ENCODE peak calls at places on chromosomes 2 and 18, in four cellular contexts. B is A549, E is K562, J is HepG2. G is an unnamed sample.

GRCh38 chr2:109532728-109533076 is 81.1 kb downstream of the SEPTIN10 start:
- DNase-seq in J (no peak), B (no peak), E (no peak), G (no peak)

GRCh38 chr18:69233465-69234054 is 167.1 kb upstream of the DOK6 start:
- DNase-seq in J (no peak), B (no peak), E (no peak), G (peak; percentile 20)

GRCh38 chr2:219362524-219363164 is 25.1 kb downstream of the DNPEP start:
- DNase-seq in E (no peak), J (no peak), B (no peak), G (peak; percentile 99)

GRCh38 chr18:8654482-8655451 is 45.5 kb downstream of the RAB12 start:
- DNase-seq in E (peak; percentile 50), J (no peak), B (peak; percentile 43), G (peak; percentile 34)

GRCh38 chr2:156890498-156891148 is 366.9 kb upstream of the GALNT5 start:
- DNase-seq in B (no peak), J (no peak), E (no peak), G (no peak)

GRCh38 chr18:71209944-71210343 is 921.1 kb downstream of the SOCS6 start:
- DNase-seq in J (no peak), B (no peak), E (no peak), G (no peak)

GRCh38 chr2:203687161-203687560 is 19.3 kb upstream of the CD28 start:
- DNase-seq in B (no peak), E (no peak), J (no peak), G (peak; percentile 31)

GRCh38 chr2:187873132-187873531 is 318.9 kb upstream of the TFPI start:
- DNase-seq in B (no peak), E (no peak), J (peak; percentile 31), G (no peak)

GRCh38 chr2:223725494-223725893 is 111.9 kb downstream of the AP1S3 start:
- DNase-seq in B (peak; percentile 93), J (peak; percentile 80), E (peak; percentile 41), G (peak; percentile 99)

GRCh38 chr2:8605350-8606065 is 76.3 kb upstream of the ID2 start:
- DNase-seq in J (no peak), E (no peak), B (peak; percentile 63), G (peak; percentile 85)

GRCh38 chr2:218985325-218986091 is 524 bp upstream of the FEV start:
- DNase-seq in J (no peak), E (peak; percentile 58), B (no peak), G (no peak)

GRCh38 chr18:79645291-79645983 is 34.2 kb upstream of the CTDP1 start:
- DNase-seq in J (no peak), E (no peak), B (no peak), G (no peak)

GRCh38 chr18:63575680-63576079 is 11.5 kb upstream of the SERPINB13 start:
- DNase-seq in E (no peak), J (no peak), B (no peak), G (no peak)

GRCh38 chr2:176553685-176554106 is 284.5 kb downstream of the MTX2 start:
- DNase-seq in J (no peak), B (peak; percentile 60), E (no peak), G (peak; percentile 1)

GRCh38 chr2:45591073-45591472 is 20.0 kb downstream of the SRBD1 start:
- DNase-seq in E (no peak), B (no peak), J (no peak), G (peak; percentile 6)

GRCh38 chr2:235018838-235019237 is 67.0 kb downstream of the SH3BP4 start:
- DNase-seq in E (no peak), J (no peak), B (no peak), G (no peak)

GRCh38 chr2:169980001-169980400 is 152.7 kb downstream of the UBR3 start:
- DNase-seq in J (no peak), B (no peak), E (no peak), G (no peak)

GRCh38 chr2:8482432-8482831 is 199.4 kb upstream of the ID2 start:
- DNase-seq in E (no peak), J (no peak), B (no peak), G (no peak)

GRCh38 chr2:102492006-102492405 is 19.0 kb downstream of the SLC9A4 start:
- DNase-seq in J (no peak), B (no peak), E (no peak), G (no peak)

GRCh38 chr2:182077451-182078142 is 91.9 kb downstream of the PPP1R1C start:
- DNase-seq in E (no peak), J (peak; percentile 79), B (peak; percentile 10), G (peak; percentile 95)

GRCh38 chr2:237309011-237309410 is 105.0 kb downstream of the COL6A3 start:
- DNase-seq in E (no peak), B (no peak), J (no peak), G (no peak)

GRCh38 chr18:62717059-62717849 is 1.9 kb downstream of the PHLPP1 start:
- DNase-seq in E (no peak), J (peak; percentile 48), B (peak; percentile 4), G (peak; percentile 71)

DNA sequence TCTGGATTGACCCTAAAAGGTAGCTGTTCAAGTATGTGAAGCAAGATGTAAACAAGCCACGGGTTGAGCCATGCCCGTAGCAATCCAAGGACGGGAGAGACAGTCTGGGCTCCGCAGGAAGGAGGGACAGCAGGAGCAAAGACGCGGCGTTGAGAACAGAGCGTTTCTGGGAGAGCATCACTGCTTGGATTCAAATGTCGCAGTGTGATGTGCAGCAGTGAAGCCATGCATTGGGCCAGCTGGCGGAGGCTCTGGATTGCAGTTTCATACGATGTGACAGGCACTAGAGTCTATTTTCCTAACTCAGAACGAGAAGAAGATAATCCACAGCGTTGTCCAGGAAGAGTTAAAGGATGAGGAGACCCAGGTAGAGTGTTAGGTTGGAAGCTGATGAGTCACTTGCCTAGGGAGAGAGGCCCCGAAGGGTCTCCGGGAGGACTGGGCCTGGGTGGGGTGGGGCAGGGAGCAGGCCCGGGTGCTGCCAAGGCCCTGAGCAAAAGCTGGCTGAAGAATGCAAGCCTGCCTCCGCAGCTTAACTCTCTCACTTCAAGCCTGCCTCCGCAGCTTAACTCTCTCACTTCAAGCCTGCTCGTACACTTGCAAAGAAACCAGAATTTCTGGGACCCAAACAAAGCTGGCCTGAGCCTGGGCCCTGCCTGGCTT is 17.7 kb upstream of the SEMA4C start:
- DNase-seq in E (no peak), B (no peak), J (no peak), G (no peak)
- TF ChIP-seq MAZ in E (no peak), B (no peak), J (no peak), G (no peak)

GRCh38 chr2:241890524-241891235 is 21.2 kb downstream of the RTP5 start:
- DNase-seq in E (no peak), B (no peak), J (no peak), G (no peak)
- TF ChIP-seq MAZ in E (no peak), B (no peak), J (no peak), G (no peak)

DNA sequence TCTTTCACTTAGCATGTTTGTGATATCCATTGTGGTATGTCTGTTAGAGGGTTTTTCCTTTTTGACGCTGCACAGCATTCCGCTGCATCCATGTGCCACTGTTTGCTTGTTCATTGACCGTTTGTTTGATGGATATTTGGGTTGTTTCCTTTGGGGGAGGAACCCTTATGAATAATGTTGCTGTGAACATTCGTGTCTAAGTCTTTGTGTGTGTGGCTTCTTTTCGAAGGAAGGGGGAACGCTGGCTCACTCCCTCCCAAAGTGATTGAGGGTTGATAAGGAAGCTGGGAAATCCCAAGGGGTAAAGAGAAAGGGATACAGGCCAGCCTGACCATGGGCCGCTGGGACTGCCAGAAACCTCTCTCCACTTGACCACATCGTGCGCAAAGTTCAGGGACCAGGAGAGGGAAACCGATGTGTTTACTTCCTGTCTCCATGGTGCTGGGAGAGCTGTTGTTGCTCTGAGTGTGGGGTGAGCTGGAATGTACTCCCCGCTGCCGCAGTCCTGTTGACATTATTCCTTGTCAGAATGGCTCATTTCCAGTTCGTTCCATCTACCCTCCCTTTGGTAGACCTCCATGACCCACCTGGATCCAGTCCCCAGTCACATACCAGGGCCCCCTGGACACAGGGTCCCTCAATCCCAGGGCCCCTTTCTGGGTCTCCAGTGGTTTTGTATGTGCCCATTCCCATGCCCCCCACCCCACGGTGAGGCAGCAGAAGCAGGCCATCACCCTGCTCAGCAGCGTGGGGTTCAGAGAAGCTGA is 39.6 kb downstream of the HS1BP3 start:
- DNase-seq in E (peak; percentile 45), J (peak; percentile 100), B (no peak), G (peak; percentile 97)
- TF ChIP-seq MAZ in E (peak; percentile 15), J (peak; percentile 92), B (no peak), G (peak; percentile 81)

GRCh38 chr2:68453761-68454360 is 13.2 kb downstream of the FBXO48 start:
- DNase-seq in J (no peak), B (no peak), E (no peak), G (no peak)
- TF ChIP-seq MAZ in J (no peak), B (no peak), E (no peak), G (no peak)

DNA sequence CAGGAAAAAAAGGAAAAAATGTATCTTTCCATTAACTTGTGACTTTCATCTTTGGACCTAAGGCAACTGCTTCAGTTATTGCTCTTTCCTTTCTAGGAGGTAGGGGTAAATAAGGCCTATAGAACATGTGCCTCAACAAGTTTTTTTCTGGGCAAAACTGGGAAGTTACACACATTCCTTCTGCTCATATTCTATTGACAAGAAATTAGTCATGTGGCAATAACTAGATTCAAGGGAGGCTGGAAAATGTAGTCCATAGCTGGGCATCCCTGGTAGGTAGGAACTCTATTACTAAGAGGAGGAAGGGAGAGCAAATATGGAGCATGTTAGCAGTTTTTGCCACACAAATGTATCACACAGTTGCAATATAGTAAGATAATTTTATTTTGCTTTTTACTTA is 37.7 kb upstream of the NEMP2 start:
- DNase-seq in E (no peak), J (no peak), B (no peak), G (no peak)
- TF ChIP-seq MAZ in E (no peak), J (no peak), B (no peak), G (no peak)

DNA sequence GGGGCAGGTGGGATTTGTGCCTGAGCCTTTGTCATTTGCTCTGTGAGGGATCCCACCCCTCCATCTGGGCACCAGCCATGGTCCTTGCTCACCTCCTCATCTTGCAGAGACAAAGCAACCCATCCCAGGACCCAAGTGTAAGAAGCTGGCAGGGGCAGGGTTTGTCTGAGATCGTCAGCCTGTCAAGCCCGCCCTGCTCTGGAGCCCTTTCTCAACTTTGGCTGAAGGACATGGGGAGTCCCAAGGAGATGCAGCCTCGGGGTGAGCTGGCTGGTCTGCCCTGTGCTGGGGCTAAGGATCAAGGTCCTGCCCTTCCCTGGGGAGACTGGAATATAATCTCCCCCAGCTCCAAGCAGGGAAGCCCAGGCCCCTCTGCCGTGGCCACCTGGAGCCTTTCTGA is 86.0 kb downstream of the CAPN13 start:
- DNase-seq in E (no peak), J (no peak), B (no peak), G (no peak)
- TF ChIP-seq MAZ in E (no peak), J (no peak), B (no peak), G (no peak)

DNA sequence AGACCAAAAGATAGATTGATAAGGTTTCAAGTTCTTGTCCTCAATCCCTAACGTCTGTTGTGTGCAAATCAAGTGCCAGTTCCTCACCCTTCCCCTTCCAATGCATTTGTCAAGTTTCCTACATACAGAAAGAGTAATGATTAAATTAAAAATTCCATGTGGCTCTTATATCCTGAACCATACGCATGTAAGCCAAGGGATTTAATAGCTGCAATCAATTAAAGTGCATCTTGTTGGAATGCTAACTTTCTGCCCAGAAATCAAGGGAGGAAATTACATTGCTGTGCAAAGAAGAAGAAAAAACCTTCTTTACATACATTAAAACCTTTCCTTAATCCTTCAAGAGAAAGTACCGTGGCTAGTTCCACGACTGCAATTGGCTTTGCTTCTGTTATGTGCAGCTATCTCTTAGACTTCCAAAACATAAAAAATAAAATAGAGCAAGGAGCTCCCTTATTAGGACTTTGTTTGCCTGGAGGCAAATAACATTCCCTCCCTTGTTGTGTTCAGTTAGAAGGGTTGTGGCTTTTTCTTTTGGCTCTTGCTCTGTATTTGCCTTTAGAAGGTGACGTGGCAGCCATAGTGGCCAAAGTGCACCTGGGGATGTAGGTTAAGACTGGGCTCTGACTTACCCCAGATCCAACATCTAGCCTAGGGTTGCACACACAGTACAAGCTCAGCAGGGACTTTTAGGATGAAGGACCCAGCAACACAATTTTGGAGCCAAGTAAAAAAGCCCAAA is 158.3 kb downstream of the ANTXR1 start:
- DNase-seq in J (peak; percentile 46), B (no peak), E (no peak), G (no peak)
- TF ChIP-seq MAZ in J (no peak), B (no peak), E (no peak), G (no peak)

G was measured in IMR-90.